ENCODE peak calls at places on chromosomes 13 and 19, in six cellular contexts. One of them, this sample, is unnamed.

GRCh38 chr19:30028118-30028991 is 86.3 kb downstream of the URI1 start:
- DNase-seq in HL-60: no peak
- DNase-seq in SK-N-SH: no peak
- DNase-seq in K562: no peak
- DNase-seq in HepG2: no peak
- DNase-seq in GM12878: no peak
- DNase-seq in this sample: no peak

GRCh38 chr19:14198384-14199376 is 7.3 kb downstream of the ADGRL1 start:
- DNase-seq in HL-60: peak; percentile 10
- DNase-seq in SK-N-SH: peak; percentile 51
- DNase-seq in K562: peak; percentile 33
- DNase-seq in HepG2: peak; percentile 13
- DNase-seq in GM12878: no peak
- DNase-seq in this sample: no peak

GRCh38 chr19:33063356-33064116 is 1.2 kb downstream of the RHPN2 start:
- DNase-seq in HL-60: no peak
- DNase-seq in SK-N-SH: peak; percentile 57
- DNase-seq in K562: no peak
- DNase-seq in HepG2: no peak
- DNase-seq in GM12878: no peak
- DNase-seq in this sample: peak; percentile 60

GRCh38 chr19:13794388-13794751 is 873 bp upstream of the ZSWIM4 start:
- DNase-seq in HL-60: no peak
- DNase-seq in SK-N-SH: no peak
- DNase-seq in K562: no peak
- DNase-seq in HepG2: no peak
- DNase-seq in GM12878: no peak
- DNase-seq in this sample: no peak

GRCh38 chr19:48341006-48341405 is 15.7 kb downstream of the EMP3 start:
- DNase-seq in HL-60: no peak
- DNase-seq in SK-N-SH: peak; percentile 24
- DNase-seq in K562: no peak
- DNase-seq in HepG2: no peak
- DNase-seq in GM12878: no peak
- DNase-seq in this sample: no peak

GRCh38 chr19:5624154-5624663 is 1.3 kb downstream of the SAFB start:
- DNase-seq in HL-60: no peak
- DNase-seq in SK-N-SH: peak; percentile 35
- DNase-seq in K562: peak; percentile 38
- DNase-seq in HepG2: no peak
- DNase-seq in GM12878: no peak
- DNase-seq in this sample: peak; percentile 45

GRCh38 chr19:50861496-50862286 is 7.0 kb downstream of the KLK3 start:
- DNase-seq in HL-60: no peak
- DNase-seq in SK-N-SH: no peak
- DNase-seq in K562: no peak
- DNase-seq in HepG2: no peak
- DNase-seq in GM12878: no peak
- DNase-seq in this sample: no peak

GRCh38 chr19:42335374-42335936 is 10.0 kb downstream of the MEGF8 start:
- DNase-seq in HL-60: peak; percentile 25
- DNase-seq in SK-N-SH: no peak
- DNase-seq in K562: no peak
- DNase-seq in HepG2: no peak
- DNase-seq in GM12878: no peak
- DNase-seq in this sample: no peak

GRCh38 chr19:31436121-31436776 is 87.0 kb upstream of the TSHZ3 start:
- DNase-seq in HL-60: no peak
- DNase-seq in SK-N-SH: no peak
- DNase-seq in K562: no peak
- DNase-seq in HepG2: no peak
- DNase-seq in GM12878: no peak
- DNase-seq in this sample: no peak

GRCh38 chr13:98504371-98504963 is 72.4 kb downstream of the STK24 start:
- DNase-seq in HL-60: no peak
- DNase-seq in SK-N-SH: no peak
- DNase-seq in K562: no peak
- DNase-seq in HepG2: no peak
- DNase-seq in GM12878: peak; percentile 56
- DNase-seq in this sample: no peak

GRCh38 chr13:105721056-105721455 is 814.4 kb downstream of the EFNB2 start:
- DNase-seq in HL-60: no peak
- DNase-seq in SK-N-SH: no peak
- DNase-seq in K562: no peak
- DNase-seq in HepG2: no peak
- DNase-seq in GM12878: no peak
- DNase-seq in this sample: no peak

GRCh38 chr13:94706101-94706853 is 6.1 kb downstream of the SOX21 start:
- DNase-seq in HL-60: no peak
- DNase-seq in SK-N-SH: no peak
- DNase-seq in K562: no peak
- DNase-seq in HepG2: no peak
- DNase-seq in GM12878: no peak
- DNase-seq in this sample: no peak

GRCh38 chr19:56720281-56720680 is 48.7 kb upstream of the ZNF835 start:
- DNase-seq in HL-60: no peak
- DNase-seq in SK-N-SH: peak; percentile 33
- DNase-seq in K562: no peak
- DNase-seq in HepG2: peak; percentile 12
- DNase-seq in GM12878: no peak
- DNase-seq in this sample: no peak

GRCh38 chr19:6963937-6964336 is 57.3 kb downstream of the MBD3L2B start:
- DNase-seq in HL-60: peak; percentile 25
- DNase-seq in SK-N-SH: no peak
- DNase-seq in K562: peak; percentile 30
- DNase-seq in HepG2: no peak
- DNase-seq in GM12878: no peak
- DNase-seq in this sample: peak; percentile 43

GRCh38 chr13:49367640-49368431 is 76.0 kb downstream of the CAB39L start:
- DNase-seq in HL-60: no peak
- DNase-seq in SK-N-SH: no peak
- DNase-seq in K562: no peak
- DNase-seq in HepG2: no peak
- DNase-seq in GM12878: no peak
- DNase-seq in this sample: no peak

GRCh38 chr13:99916366-99917103 is 55.0 kb downstream of the ZIC5 start:
- DNase-seq in HL-60: peak; percentile 58
- DNase-seq in SK-N-SH: peak; percentile 73
- DNase-seq in K562: peak; percentile 58
- DNase-seq in HepG2: peak; percentile 76
- DNase-seq in GM12878: peak; percentile 31
- DNase-seq in this sample: no peak

GRCh38 chr19:34504809-34505291 is 23.3 kb downstream of the WTIP start:
- DNase-seq in HL-60: no peak
- DNase-seq in SK-N-SH: peak; percentile 16
- DNase-seq in K562: no peak
- DNase-seq in HepG2: no peak
- DNase-seq in GM12878: no peak
- DNase-seq in this sample: no peak

GRCh38 chr19:6127716-6128335 is 7.6 kb upstream of the ACSBG2 start:
- DNase-seq in HL-60: no peak
- DNase-seq in SK-N-SH: no peak
- DNase-seq in K562: no peak
- DNase-seq in HepG2: no peak
- DNase-seq in GM12878: no peak
- DNase-seq in this sample: no peak

GRCh38 chr19:41670755-41671154 is 17.3 kb downstream of the CEACAM7 start:
- DNase-seq in HL-60: no peak
- DNase-seq in SK-N-SH: no peak
- DNase-seq in K562: no peak
- DNase-seq in HepG2: no peak
- DNase-seq in GM12878: no peak
- DNase-seq in this sample: no peak

GRCh38 chr13:27481766-27482165 is 31.4 kb upstream of the MTIF3 start:
- DNase-seq in HL-60: peak; percentile 48
- DNase-seq in SK-N-SH: peak; percentile 65
- DNase-seq in K562: peak; percentile 57
- DNase-seq in HepG2: peak; percentile 37
- DNase-seq in GM12878: no peak
- DNase-seq in this sample: peak; percentile 95

GRCh38 chr13:98144501-98145350 is 1.8 kb downstream of the FARP1 start:
- DNase-seq in HL-60: no peak
- DNase-seq in SK-N-SH: peak; percentile 34
- DNase-seq in K562: no peak
- DNase-seq in HepG2: peak; percentile 86
- DNase-seq in GM12878: no peak
- DNase-seq in this sample: no peak

GRCh38 chr13:98598043-98598442 is 21.1 kb upstream of the STK24 start:
- DNase-seq in HL-60: no peak
- DNase-seq in SK-N-SH: no peak
- DNase-seq in K562: peak; percentile 15
- DNase-seq in HepG2: peak; percentile 24
- DNase-seq in GM12878: no peak
- DNase-seq in this sample: no peak

DNA sequence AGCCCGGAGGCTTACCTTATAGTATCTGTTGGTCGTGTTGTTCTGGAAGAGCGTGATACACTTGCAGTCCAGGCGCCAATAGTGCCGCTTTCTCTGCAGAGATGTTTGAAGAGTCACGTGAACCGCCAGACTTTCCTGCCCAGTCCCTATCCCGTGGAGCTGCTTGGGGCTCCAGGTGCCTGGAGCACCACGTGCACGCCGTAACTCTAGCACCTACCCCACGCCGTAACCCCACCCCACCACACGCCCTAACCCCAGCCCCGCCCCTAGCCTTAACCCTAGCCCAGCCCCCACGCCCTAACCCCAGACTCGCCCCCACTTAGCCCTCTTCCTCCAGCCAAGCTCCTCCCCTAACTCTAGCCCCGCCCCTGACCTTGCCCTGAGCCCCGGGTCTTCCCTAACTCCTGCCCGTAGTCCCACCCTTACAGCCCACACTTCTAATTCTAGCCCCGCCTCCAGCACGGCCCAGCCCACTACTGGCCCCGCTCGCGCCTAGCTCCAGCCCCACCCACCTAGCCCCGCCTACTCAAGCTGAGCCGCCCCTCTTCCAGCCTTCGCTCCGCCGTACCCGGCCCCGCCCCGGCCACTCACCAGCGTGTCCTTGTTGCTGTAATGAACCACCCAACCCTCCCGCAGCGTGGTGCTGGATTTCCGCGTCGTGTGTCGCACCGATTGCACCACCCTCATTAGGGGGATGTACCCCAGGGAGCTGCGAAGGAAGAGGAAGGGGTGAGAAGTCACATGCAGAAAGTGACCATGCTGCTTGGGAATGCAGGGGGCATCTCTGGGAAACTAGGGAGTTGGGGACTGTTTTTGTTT is 19.6 kb downstream of the PRKD2 start:
- DNase-seq in HL-60: peak; percentile 97
- DNase-seq in SK-N-SH: peak; percentile 72
- DNase-seq in K562: peak; percentile 99
- DNase-seq in HepG2: no peak
- DNase-seq in GM12878: no peak
- DNase-seq in this sample: peak; percentile 99
- TF ChIP-seq GABPA in HL-60: no peak
- TF ChIP-seq GABPA in SK-N-SH: no peak
- TF ChIP-seq GABPA in K562: no peak
- TF ChIP-seq GABPA in HepG2: no peak
- TF ChIP-seq GABPA in GM12878: no peak
- TF ChIP-seq GABPA in this sample: no peak

GRCh38 chr19:3603121-3603841 is 3.4 kb downstream of the TBXA2R start:
- DNase-seq in HL-60: no peak
- DNase-seq in SK-N-SH: no peak
- DNase-seq in K562: no peak
- DNase-seq in HepG2: no peak
- DNase-seq in GM12878: no peak
- DNase-seq in this sample: no peak
- TF ChIP-seq GABPA in HL-60: no peak
- TF ChIP-seq GABPA in SK-N-SH: no peak
- TF ChIP-seq GABPA in K562: no peak
- TF ChIP-seq GABPA in HepG2: no peak
- TF ChIP-seq GABPA in GM12878: no peak
- TF ChIP-seq GABPA in this sample: no peak

DNA sequence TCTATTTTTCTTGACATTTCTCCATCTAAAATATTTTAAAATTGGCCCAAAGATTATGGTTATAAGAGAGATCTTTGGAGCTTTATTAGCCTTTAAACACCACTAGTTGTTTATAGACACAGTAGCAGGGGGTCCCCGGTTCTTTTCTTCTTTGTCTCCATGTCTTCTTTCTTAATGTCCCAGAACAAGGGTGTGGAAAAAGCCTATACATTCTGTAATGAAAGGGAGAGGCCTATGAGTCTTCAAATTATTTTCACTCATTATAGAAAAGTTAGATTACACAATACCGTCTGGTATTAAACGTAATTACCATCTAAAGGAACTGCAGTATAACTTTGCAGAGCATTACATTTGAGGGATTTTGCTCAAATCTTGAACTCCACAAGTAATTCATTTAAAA is 299.9 kb downstream of the NALCN start:
- DNase-seq in HL-60: no peak
- DNase-seq in SK-N-SH: no peak
- DNase-seq in K562: no peak
- DNase-seq in HepG2: no peak
- DNase-seq in GM12878: no peak
- DNase-seq in this sample: no peak
- TF ChIP-seq GABPA in HL-60: no peak
- TF ChIP-seq GABPA in SK-N-SH: no peak
- TF ChIP-seq GABPA in K562: no peak
- TF ChIP-seq GABPA in HepG2: no peak
- TF ChIP-seq GABPA in GM12878: no peak
- TF ChIP-seq GABPA in this sample: no peak

DNA sequence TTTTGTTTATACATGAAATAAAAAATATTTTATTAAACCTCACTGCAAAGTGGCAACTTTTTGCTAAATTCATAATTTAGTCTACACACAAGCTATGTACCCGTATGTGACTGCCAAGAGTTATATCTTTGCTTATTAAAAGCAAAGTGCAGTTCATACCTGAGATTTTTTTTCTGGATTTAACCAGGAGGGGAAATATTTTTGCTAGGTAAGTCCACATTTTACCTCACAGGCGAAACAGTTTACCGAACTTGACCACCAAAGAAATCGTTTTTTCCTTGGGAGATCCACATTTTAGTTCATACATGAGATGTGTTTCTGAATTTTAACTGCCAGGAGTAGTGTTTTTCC is 12.2 kb upstream of the JSRP1 start:
- DNase-seq in HL-60: no peak
- DNase-seq in SK-N-SH: no peak
- DNase-seq in K562: no peak
- DNase-seq in HepG2: no peak
- DNase-seq in GM12878: no peak
- DNase-seq in this sample: no peak
- TF ChIP-seq GABPA in HL-60: no peak
- TF ChIP-seq GABPA in SK-N-SH: no peak
- TF ChIP-seq GABPA in K562: no peak
- TF ChIP-seq GABPA in HepG2: no peak
- TF ChIP-seq GABPA in GM12878: no peak
- TF ChIP-seq GABPA in this sample: no peak

GRCh38 chr13:114143806-114144605 is 11.6 kb upstream of the RASA3 start:
- DNase-seq in HL-60: no peak
- DNase-seq in SK-N-SH: peak; percentile 61
- DNase-seq in K562: peak; percentile 47
- DNase-seq in HepG2: peak; percentile 74
- DNase-seq in GM12878: no peak
- DNase-seq in this sample: no peak
- TF ChIP-seq GABPA in HL-60: no peak
- TF ChIP-seq GABPA in SK-N-SH: no peak
- TF ChIP-seq GABPA in K562: no peak
- TF ChIP-seq GABPA in HepG2: no peak
- TF ChIP-seq GABPA in GM12878: no peak
- TF ChIP-seq GABPA in this sample: peak; percentile 27